ENCODE peak calls at places on chromosomes 7 and 10, in eight cellular contexts. A, R, Q, G, C, N, S and V are unnamed samples.

GRCh38 chr7:141012044-141012685 is 2.6 kb downstream of the MRPS33 start:
- DNase-seq in A (peak), R (peak), Q (peak), G (peak), C (no peak), N (peak), S (peak), V (peak)

GRCh38 chr7:46486264-46487206 is 565.5 kb upstream of the IGFBP3 start:
- DNase-seq in A (peak), R (peak), Q (peak), G (no peak), C (peak), N (peak), S (peak), V (peak)

GRCh38 chr7:98293746-98294145 is 12.3 kb downstream of the BRI3 start:
- DNase-seq in A (no peak), R (no peak), Q (no peak), G (no peak), C (no peak), N (no peak), S (no peak), V (no peak)

GRCh38 chr10:112832361-112832878 is 117.6 kb upstream of the TCF7L2 start:
- DNase-seq in A (peak), R (peak), Q (no peak), G (no peak), C (no peak), N (no peak), S (no peak), V (peak)

GRCh38 chr7:82098410-82098809 is 328.6 kb upstream of the HGF start:
- DNase-seq in A (no peak), R (no peak), Q (no peak), G (no peak), C (no peak), N (no peak), S (no peak), V (no peak)

GRCh38 chr10:26860026-26860541 is 674 bp downstream of the ABI1 start:
- DNase-seq in A (peak), R (peak), Q (peak), G (peak), C (no peak), N (peak), S (peak), V (peak)

GRCh38 chr7:107201795-107202450 is 33.1 kb downstream of the HBP1 start:
- DNase-seq in A (peak), R (peak), Q (peak), G (peak), C (no peak), N (peak), S (peak), V (peak)

GRCh38 chr7:84950836-84951235 is 236.0 kb downstream of the SEMA3D start:
- DNase-seq in A (peak), R (peak), Q (no peak), G (no peak), C (no peak), N (no peak), S (peak), V (no peak)

GRCh38 chr7:133794490-133794889 is 332.6 kb upstream of the LRGUK start:
- DNase-seq in A (no peak), R (no peak), Q (peak), G (no peak), C (no peak), N (peak), S (peak), V (no peak)

GRCh38 chr7:76272872-76273271 is 29.6 kb upstream of the HSPB1 start:
- DNase-seq in A (no peak), R (no peak), Q (no peak), G (no peak), C (no peak), N (no peak), S (no peak), V (no peak)

GRCh38 chr10:43262043-43262901 is 4.6 kb downstream of the RASGEF1A start:
- DNase-seq in A (no peak), R (no peak), Q (no peak), G (no peak), C (no peak), N (no peak), S (no peak), V (no peak)

GRCh38 chr10:56823849-56824248 is 462.8 kb upstream of the ZWINT start:
- DNase-seq in A (no peak), R (peak), Q (no peak), G (no peak), C (no peak), N (no peak), S (no peak), V (peak)
- TF ChIP-seq CTCF in A (peak), R (no peak), Q (peak), G (no peak), C (peak), N (no peak), S (no peak), V (peak)

DNA sequence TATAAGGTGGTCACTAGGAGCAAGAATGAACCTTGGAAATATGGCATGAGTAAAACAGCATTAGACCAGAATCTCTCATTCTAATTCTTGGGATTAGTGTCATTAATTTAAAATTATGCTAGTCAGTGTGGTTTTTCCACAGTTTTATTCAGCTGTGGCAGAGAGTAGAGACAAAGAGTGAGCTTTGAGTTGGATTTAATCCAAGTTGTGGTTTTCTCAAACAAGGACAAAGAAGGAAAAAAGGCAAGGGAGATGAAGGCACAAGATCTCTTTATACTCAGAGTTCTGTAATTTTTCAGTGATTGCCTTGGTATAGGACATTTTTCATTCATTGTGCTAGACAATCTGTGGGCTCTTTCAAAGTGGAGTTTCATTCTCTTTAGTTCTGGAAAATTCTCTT is 28.2 kb upstream of the AKAP9 start:
- DNase-seq in A (peak), R (no peak), Q (peak), G (no peak), C (no peak), N (no peak), S (peak), V (no peak)
- TF ChIP-seq CTCF in A (no peak), R (no peak), Q (no peak), G (no peak), C (no peak), N (no peak), S (no peak), V (no peak)

DNA sequence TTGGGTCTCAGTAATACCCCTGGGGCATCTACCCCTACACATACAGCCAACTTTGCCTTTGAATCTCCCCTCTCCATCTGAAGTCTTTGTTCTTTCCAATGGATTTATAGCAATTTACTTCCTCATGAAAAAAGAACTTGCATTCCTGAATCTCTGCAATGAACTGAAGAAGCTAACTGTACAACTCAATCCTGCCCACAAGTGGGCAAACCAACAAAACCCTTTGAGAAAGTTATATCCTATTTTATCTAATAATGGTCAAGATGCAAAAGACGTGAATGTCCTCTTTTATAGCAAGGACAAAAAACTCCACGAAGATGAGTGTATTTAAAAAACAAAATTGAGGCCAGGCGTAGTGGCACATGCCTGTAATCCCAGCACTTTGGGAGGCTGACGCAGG is 991.3 kb downstream of the LRMDA start:
- DNase-seq in A (peak), R (no peak), Q (peak), G (no peak), C (no peak), N (no peak), S (no peak), V (no peak)
- TF ChIP-seq CTCF in A (peak), R (no peak), Q (peak), G (no peak), C (no peak), N (peak), S (peak), V (no peak)

GRCh38 chr10:32377458-32378370 is 30.8 kb upstream of the EPC1 start:
- DNase-seq in A (peak), R (peak), Q (peak), G (peak), C (no peak), N (peak), S (peak), V (no peak)
- TF ChIP-seq CTCF in A (peak), R (peak), Q (peak), G (peak), C (no peak), N (peak), S (peak), V (no peak)

DNA sequence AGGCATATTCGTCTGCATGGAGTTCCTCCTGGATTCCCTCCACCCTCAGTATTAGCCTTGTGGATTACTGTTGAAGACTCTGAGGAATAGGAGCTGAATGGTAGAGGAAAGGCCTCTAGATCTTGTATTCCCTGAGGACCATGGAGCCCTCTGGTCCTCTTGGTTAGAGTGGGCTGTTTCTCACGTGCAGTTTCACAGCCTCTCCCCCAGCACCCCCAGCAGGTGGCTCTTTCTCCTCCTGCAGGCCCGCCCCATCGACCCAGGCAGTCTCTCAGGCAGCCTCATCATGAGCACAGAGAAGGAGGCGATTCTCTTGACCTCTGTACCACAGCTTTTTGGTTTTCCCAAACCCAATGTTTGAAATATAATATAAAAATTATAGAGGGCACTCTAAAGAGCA is 102.0 kb downstream of the WNT2 start:
- DNase-seq in A (no peak), R (no peak), Q (no peak), G (no peak), C (no peak), N (no peak), S (no peak), V (no peak)
- TF ChIP-seq CTCF in A (no peak), R (no peak), Q (no peak), G (no peak), C (no peak), N (no peak), S (no peak), V (no peak)

GRCh38 chr7:106112972-106113421 is 885 bp upstream of the SYPL1 start:
- DNase-seq in A (no peak), R (no peak), Q (no peak), G (no peak), C (no peak), N (no peak), S (no peak), V (no peak)

GRCh38 chr7:106110885-106111670 is 1.0 kb downstream of the SYPL1 start:
- DNase-seq in A (peak), R (peak), Q (peak), G (peak), C (no peak), N (no peak), S (peak), V (no peak)

GRCh38 chr7:106110238-106110560 is 1.9 kb downstream of the SYPL1 start:
- DNase-seq in A (peak), R (peak), Q (no peak), G (no peak), C (no peak), N (no peak), S (peak), V (no peak)

GRCh38 chr7:106111671-106112117 is 418 bp downstream of the SYPL1 start:
- DNase-seq in A (peak), R (no peak), Q (peak), G (peak), C (no peak), N (peak), S (peak), V (no peak)

GRCh38 chr7:106112118-106112971 is at the start of gene SYPL1:
- DNase-seq in A (peak), R (peak), Q (peak), G (peak), C (peak), N (peak), S (peak), V (peak)
- TF ChIP-seq CTCF in A (no peak), R (no peak), Q (peak), G (no peak), C (peak), N (peak), S (no peak), V (no peak)

GRCh38 chr7:129072410-129073063 is 17.6 kb upstream of the TNPO3 start:
- DNase-seq in A (no peak), R (no peak), Q (no peak), G (no peak), C (no peak), N (no peak), S (no peak), V (no peak)
- TF ChIP-seq CTCF in A (no peak), R (no peak), Q (no peak), G (no peak), C (no peak), N (no peak), S (no peak), V (no peak)